ENCODE peak calls at places on chromosomes 6 and 20, in seven cellular contexts. I, F, Y, C, V, U and G are unnamed samples. For H3K27me3 and H3K4me1, the result is how much of the 10 kb centered on the place peaks cover.

GRCh38 chr6:101001012-101001411 is 119.9 kb upstream of the ASCC3 start:
- DNase-seq in I (no peak), F (no peak), Y (no peak), C (no peak), V (no peak), U (no peak), G (no peak)

GRCh38 chr6:52654007-52654406 is 16.9 kb upstream of the TMEM14A start:
- DNase-seq in I (no peak), F (no peak), Y (no peak), C (no peak), V (no peak), U (no peak), G (no peak)

GRCh38 chr6:10140824-10141223 is 274.1 kb downstream of the TFAP2A start:
- DNase-seq in I (peak), F (no peak), Y (no peak), C (no peak), V (no peak), U (no peak), G (no peak)

GRCh38 chr20:58673119-58673518 is 19.5 kb upstream of the NPEPL1 start:
- DNase-seq in I (no peak), F (no peak), Y (no peak), C (no peak), V (no peak), U (no peak), G (no peak)

GRCh38 chr6:137715589-137716045 is 151.4 kb upstream of the TNFAIP3 start:
- DNase-seq in I (no peak), F (no peak), Y (no peak), C (no peak), V (peak), U (no peak), G (no peak)

GRCh38 chr6:106163966-106164877 is 78.1 kb downstream of the PRDM1 start:
- DNase-seq in I (peak), F (peak), Y (no peak), C (no peak), V (no peak), U (peak), G (no peak)

GRCh38 chr6:126293891-126294524 is 45.9 kb upstream of the CENPW start:
- DNase-seq in I (peak), F (no peak), Y (no peak), C (no peak), V (no peak), U (no peak), G (no peak)

GRCh38 chr6:70398783-70399730 is 14.3 kb upstream of the FAM135A start:
- DNase-seq in I (peak), F (peak), Y (peak), C (no peak), V (no peak), U (peak), G (no peak)

GRCh38 chr6:160767647-160768019 is 65.6 kb downstream of the PLG start:
- DNase-seq in I (no peak), F (no peak), Y (no peak), C (no peak), V (no peak), U (no peak), G (no peak)

GRCh38 chr20:1334761-1335160 is 5.8 kb upstream of the SDCBP2 start:
- DNase-seq in I (no peak), F (no peak), Y (no peak), C (no peak), V (no peak), U (no peak), G (no peak)

GRCh38 chr6:139600313-139600712 is 225.9 kb upstream of the CITED2 start:
- DNase-seq in I (no peak), F (no peak), Y (no peak), C (no peak), V (no peak), U (no peak), G (no peak)

GRCh38 chr6:4345543-4345942 is 210.2 kb upstream of the ECI2 start:
- DNase-seq in I (no peak), F (peak), Y (no peak), C (no peak), V (no peak), U (no peak), G (no peak)

GRCh38 chr20:44627364-44628010 is 24.0 kb downstream of the ADA start:
- DNase-seq in I (no peak), F (no peak), Y (no peak), C (no peak), V (no peak), U (no peak), G (no peak)

GRCh38 chr20:13788167-13788834 is 3.5 kb downstream of the NDUFAF5 start:
- DNase-seq in I (peak), F (no peak), Y (no peak), C (peak), V (no peak), U (no peak), G (peak)

GRCh38 chr6:127102299-127102698 is 16.2 kb upstream of the RSPO3 start:
- DNase-seq in I (peak), F (no peak), Y (no peak), C (no peak), V (no peak), U (no peak), G (no peak)

GRCh38 chr20:25233016-25233772 is 14.7 kb upstream of the PYGB start:
- DNase-seq in I (peak), F (peak), Y (peak), C (no peak), V (no peak), U (peak), G (no peak)

GRCh38 chr20:49518576-49518975 is 36.1 kb upstream of the KCNB1 start:
- DNase-seq in I (no peak), F (no peak), Y (no peak), C (no peak), V (no peak), U (no peak), G (no peak)

GRCh38 chr20:19761853-19762252 is 3.8 kb downstream of the RIN2 start:
- DNase-seq in I (no peak), F (no peak), Y (no peak), C (no peak), V (no peak), U (no peak), G (no peak)

GRCh38 chr6:45827952-45828530 is 187.6 kb downstream of the CLIC5 start:
- DNase-seq in I (no peak), F (no peak), Y (no peak), C (no peak), V (no peak), U (no peak), G (no peak)

GRCh38 chr6:169363590-169363989 is 109.9 kb upstream of the THBS2 start:
- DNase-seq in I (peak), F (no peak), Y (no peak), C (no peak), V (no peak), U (no peak), G (no peak)

GRCh38 chr20:62276448-62276847 is 26.3 kb upstream of the ADRM1 start:
- DNase-seq in I (no peak), F (peak), Y (no peak), C (no peak), V (no peak), U (no peak), G (no peak)

GRCh38 chr6:41654433-41655020 is 16.3 kb downstream of the MDFI start:
- DNase-seq in I (no peak), F (no peak), Y (no peak), C (no peak), V (no peak), U (no peak), G (no peak)

GRCh38 chr20:50746138-50746940 is 15.0 kb downstream of the PARD6B start:
- DNase-seq in I (peak), F (no peak), Y (no peak), C (no peak), V (no peak), U (no peak), G (no peak)

DNA sequence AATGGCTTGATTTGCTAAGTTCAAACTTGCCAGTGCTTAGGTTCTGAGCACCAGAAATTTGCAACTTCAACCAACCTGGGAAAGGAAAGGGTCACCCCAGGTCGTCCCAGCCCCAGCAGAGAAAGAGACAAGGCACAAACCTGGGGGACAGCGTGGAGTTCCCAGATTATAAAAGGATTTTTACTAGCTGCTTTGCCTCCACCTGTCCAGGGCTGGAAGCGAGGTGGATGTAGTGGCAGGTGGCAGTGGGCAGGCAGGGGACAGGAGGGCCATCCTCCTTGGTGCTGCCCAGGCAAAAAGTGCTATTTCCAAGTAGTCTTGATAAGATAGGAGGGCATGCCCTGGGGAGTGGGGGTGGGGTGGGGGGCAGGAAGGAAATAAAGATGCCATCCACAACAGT is 4.9 kb downstream of the PAX1 start:
- DNase-seq in I (no peak), F (no peak), Y (no peak), C (no peak), V (no peak), U (no peak), G (no peak)
- H3K27me3 ChIP-seq in I (under half), F (half or more), Y (under half), C (half or more), V (under half), U (half or more), G (half or more)

DNA sequence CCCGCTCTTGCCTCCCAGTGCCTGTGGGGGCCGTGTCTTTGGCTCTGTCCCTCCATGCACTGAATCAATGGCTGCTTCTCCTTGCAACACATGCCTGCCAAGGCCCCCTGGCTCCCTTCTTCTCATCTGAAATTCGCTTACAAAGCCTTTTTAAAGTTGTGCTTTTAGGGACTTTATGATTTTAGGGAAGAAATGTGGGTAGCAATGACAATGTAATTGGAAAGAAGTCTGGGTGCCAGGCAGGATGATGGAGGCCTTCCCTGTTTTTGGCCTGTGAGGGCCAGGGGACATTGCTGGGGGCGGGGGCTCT is 151.3 kb upstream of the RNF24 start:
- DNase-seq in I (no peak), F (no peak), Y (no peak), C (no peak), V (no peak), U (no peak), G (no peak)
- H3K4me1 ChIP-seq in I (under half), F (under half), Y (half or more), C (under half), V (under half), U (under half), G (under half)

DNA sequence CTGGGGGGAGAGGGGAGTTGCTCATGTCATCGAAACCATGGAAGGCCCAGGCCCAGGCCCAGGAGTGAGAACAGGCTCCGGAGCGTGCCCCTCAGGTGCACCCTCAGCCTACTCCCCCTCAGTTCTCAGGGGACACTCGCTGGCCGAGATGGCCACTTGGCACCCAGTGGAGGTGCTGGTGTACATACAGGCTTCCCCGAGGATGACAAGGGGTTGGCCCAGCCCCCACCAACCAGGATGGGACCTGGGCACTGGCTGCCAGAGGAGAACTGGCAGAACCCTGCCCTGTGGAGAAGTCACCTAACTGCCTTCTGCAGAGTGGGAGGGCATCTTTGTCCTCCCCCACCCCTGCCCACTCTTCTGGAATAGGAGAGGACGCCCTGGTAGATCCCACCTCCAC is 9.5 kb downstream of the NKX2-2 start:
- DNase-seq in I (no peak), F (no peak), Y (no peak), C (no peak), V (no peak), U (no peak), G (no peak)
- H3K27me3 ChIP-seq in I (under half), F (half or more), Y (under half), C (under half), V (under half), U (half or more), G (half or more)

DNA sequence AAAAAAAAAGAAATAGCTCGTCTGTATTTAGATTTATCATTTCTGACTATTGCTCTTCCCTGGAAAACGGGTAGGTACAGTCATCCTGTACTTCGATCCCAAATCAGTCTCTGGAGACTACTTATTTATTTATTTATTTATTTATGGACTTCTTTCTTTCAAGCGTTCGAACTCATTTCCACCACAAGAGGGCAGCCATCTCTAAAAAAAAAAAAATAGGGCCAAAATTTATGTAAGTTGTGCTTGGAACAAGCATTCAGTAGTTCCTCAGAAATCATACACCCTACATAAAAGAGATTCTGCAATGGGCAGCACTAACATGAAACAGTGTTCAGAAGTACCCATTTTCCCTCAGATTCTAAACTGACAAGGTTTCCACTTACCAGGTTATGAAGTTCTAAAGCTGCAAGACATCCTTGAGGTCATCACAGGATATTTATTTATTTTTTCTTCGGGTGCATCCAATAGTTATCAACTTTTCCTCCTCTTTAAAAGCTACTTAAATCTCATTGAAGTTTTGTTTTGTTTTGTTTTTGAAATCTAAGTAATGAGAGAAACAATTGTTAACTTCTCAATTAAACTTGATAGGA is 1.9 kb upstream of the BMP2 start:
- DNase-seq in I (peak), F (no peak), Y (no peak), C (peak), V (no peak), U (no peak), G (no peak)
- H3K4me1 ChIP-seq in I (under half), F (under half), Y (under half), C (under half), V (under half), U (under half), G (under half)

GRCh38 chr6:26494117-26494516 is 6.0 kb upstream of the BTN1A1 start:
- DNase-seq in I (no peak), F (no peak), Y (no peak), C (no peak), V (no peak), U (no peak), G (no peak)

GRCh38 chr6:26493258-26493657 is 6.8 kb upstream of the BTN1A1 start:
- DNase-seq in I (peak), F (no peak), Y (no peak), C (no peak), V (no peak), U (no peak), G (no peak)

GRCh38 chr6:26489926-26490575 is 10.1 kb upstream of the BTN1A1 start:
- DNase-seq in I (no peak), F (no peak), Y (no peak), C (no peak), V (no peak), U (no peak), G (no peak)

GRCh38 chr6:26490576-26490964 is 9.5 kb upstream of the BTN1A1 start:
- DNase-seq in I (no peak), F (no peak), Y (no peak), C (no peak), V (no peak), U (no peak), G (no peak)

DNA sequence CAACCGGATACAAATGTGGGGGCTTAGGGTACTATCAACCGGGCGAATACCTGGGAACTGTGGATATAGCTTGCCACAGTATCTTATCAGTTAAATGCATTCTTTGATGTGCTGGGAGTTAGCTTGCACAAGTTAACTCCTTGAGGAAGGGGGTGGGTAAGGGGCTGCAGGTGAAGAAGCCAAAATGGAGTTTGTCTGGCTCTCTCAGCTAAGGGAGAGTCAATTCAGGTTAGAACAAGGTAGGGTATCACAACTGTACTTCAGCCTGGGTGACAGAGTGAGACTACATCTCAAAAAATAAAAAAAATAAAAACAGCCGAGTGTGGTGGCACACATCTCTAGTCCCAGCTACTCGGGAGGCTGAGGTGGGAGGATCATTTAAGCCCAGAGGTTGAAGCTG is 8.5 kb upstream of the BTN1A1 start:
- DNase-seq in I (no peak), F (no peak), Y (no peak), C (no peak), V (no peak), U (no peak), G (no peak)
- H3K27me3 ChIP-seq in I (under half), F (under half), Y (under half), C (under half), V (under half), U (under half), G (under half)

GRCh38 chr6:156848533-156848932 is 71.4 kb downstream of the ARID1B start:
- DNase-seq in I (peak), F (peak), Y (no peak), C (no peak), V (no peak), U (no peak), G (peak)
- H3K4me1 ChIP-seq in I (under half), F (half or more), Y (under half), C (under half), V (under half), U (half or more), G (under half)

GRCh38 chr6:32847004-32847403 is 3.2 kb upstream of the PSMB8 start:
- DNase-seq in I (no peak), F (no peak), Y (no peak), C (no peak), V (no peak), U (no peak), G (no peak)

GRCh38 chr6:32845381-32845884 is 1.6 kb upstream of the PSMB8 start:
- DNase-seq in I (no peak), F (peak), Y (no peak), C (no peak), V (peak), U (no peak), G (no peak)

GRCh38 chr6:32849126-32849525 is 4.4 kb downstream of the TAP1 start:
- DNase-seq in I (no peak), F (no peak), Y (no peak), C (no peak), V (no peak), U (no peak), G (no peak)

GRCh38 chr6:32844839-32845372 is 1.1 kb upstream of the PSMB8 start:
- DNase-seq in I (no peak), F (no peak), Y (no peak), C (no peak), V (no peak), U (no peak), G (no peak)

DNA sequence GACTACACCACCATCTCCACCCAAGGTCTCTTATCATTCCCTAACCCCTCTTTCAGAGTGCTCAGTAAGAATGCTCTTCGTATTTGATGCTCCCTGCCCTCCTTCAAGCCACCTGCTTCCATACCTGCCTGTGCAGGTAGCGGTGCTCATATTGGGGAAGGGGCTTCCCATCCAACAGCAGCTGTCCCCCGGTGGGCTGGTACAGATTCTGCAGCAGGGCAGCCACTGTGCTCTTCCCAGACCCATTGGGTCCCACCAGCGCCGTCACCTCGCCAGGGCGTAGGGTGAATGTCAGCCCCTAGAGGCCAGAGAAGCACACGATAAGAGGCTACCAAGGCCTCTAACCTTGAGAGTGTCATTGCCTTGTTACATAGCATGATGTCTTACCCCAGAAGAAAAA is 3.9 kb upstream of the PSMB8 start:
- DNase-seq in I (no peak), F (no peak), Y (no peak), C (no peak), V (no peak), U (no peak), G (no peak)
- H3K27me3 ChIP-seq in I (under half), F (under half), Y (under half), C (under half), V (under half), U (under half), G (half or more)

DNA sequence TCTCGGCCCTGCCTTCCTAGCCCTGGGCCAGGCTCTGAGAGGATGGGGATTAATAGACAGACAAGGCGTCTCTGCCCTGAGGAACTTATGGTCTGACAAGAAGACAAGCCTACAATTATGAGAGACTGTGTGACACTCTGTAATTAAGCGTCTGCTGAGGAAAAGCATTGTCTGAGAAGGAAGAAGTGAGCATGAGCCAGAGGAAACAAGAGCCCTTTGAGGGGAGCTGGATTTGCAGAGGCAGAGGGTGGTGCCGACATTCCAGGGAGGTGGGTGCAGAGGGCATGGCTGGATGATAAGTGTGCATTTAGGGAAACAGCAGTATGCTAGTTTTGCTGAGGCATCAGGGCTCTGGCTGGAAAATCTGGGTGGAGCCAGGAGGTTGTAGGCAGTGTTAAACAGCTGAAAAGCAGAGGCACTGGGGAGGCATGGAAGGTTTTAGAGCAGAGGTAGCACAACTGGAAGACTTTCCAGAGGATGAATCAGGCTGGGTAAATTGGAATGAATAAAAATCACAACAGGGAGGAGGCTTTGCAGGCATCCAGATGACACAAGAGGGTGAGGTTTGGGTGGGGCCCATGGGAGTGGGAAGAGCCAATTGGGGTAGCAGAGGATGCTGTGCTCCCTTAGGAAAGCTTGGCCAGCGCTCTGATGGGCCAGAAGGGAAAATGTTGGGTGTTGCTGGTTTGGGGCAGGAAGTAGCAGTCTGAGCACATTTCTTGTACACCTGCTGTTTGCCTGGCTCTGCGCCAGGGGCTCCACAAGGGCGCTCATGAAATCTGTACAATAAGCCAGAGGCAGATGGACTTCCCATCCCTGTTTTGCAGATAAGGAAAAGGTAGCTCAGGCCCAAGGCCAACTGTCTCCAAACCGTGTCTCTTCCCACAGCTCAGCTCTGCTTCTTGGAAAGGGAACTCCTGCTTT is 74.0 kb upstream of the MYL9 start:
- DNase-seq in I (peak), F (peak), Y (no peak), C (no peak), V (peak), U (no peak), G (peak)
- H3K4me1 ChIP-seq in I (half or more), F (half or more), Y (half or more), C (under half), V (half or more), U (half or more), G (under half)